ENCODE peak calls at places on chromosome 16, in ten cellular contexts. O is uterus, B is LNCaP clone FGC, G is tibial nerve, N is sigmoid colon, I is GM12864, V is thoracic aorta, X is stomach, T is osteoblast, F is gastrocnemius medialis. M is an unnamed sample.

GRCh38 chr16:17271687-17272086 is 199.1 kb downstream of the XYLT1 start:
- DNase-seq in X (peak), O (no peak), I (no peak), G (peak), F (no peak), V (peak), T (no peak), B (no peak), N (no peak), M (no peak)

GRCh38 chr16:47574091-47575054 is 113.2 kb downstream of the PHKB start:
- DNase-seq in B (peak), V (no peak), O (no peak), T (peak), G (no peak), I (no peak), X (no peak), F (no peak), N (no peak), M (no peak)

GRCh38 chr16:65062736-65063583 is 58.9 kb downstream of the CDH11 start:
- DNase-seq in G (no peak), F (no peak), T (no peak), X (no peak), N (no peak), V (no peak), B (no peak), O (no peak), I (no peak), M (no peak)

GRCh38 chr16:3458278-3458851 is 14.9 kb downstream of the NAA60 start:
- DNase-seq in F (no peak), X (no peak), G (no peak), T (peak), N (no peak), I (no peak), B (no peak), V (no peak), O (no peak), M (no peak)

GRCh38 chr16:89019511-89019910 is 42.5 kb upstream of the CBFA2T3 start:
- DNase-seq in B (no peak), O (no peak), V (no peak), N (peak), T (peak), I (no peak), X (no peak), F (no peak), G (no peak), M (no peak)

GRCh38 chr16:30011505-30012480 is 966 bp upstream of the DOC2A start:
- DNase-seq in F (no peak), G (no peak), V (no peak), N (no peak), B (no peak), T (peak), O (no peak), X (no peak), I (no peak), M (no peak)

GRCh38 chr16:17446661-17447060 is 24.1 kb downstream of the XYLT1 start:
- DNase-seq in G (no peak), O (no peak), B (no peak), N (no peak), T (no peak), X (no peak), I (no peak), F (no peak), V (no peak), M (no peak)

GRCh38 chr16:28845173-28846079 is 722 bp downstream of the TUFM start:
- DNase-seq in F (no peak), G (no peak), V (no peak), N (no peak), I (peak), O (no peak), T (peak), X (peak), B (peak), M (no peak)

GRCh38 chr16:4411684-4412083 is 4.7 kb downstream of the CORO7 start:
- DNase-seq in T (peak), N (peak), O (peak), G (peak), X (no peak), F (no peak), V (no peak), B (no peak), I (no peak), M (no peak)

GRCh38 chr16:81515281-81515680 is 70.7 kb downstream of the CMIP start:
- DNase-seq in N (no peak), B (no peak), O (no peak), G (no peak), T (peak), X (no peak), F (no peak), V (no peak), I (no peak), M (no peak)

GRCh38 chr16:84916850-84917249 is 94.5 kb downstream of the ZDHHC7 start:
- DNase-seq in B (no peak), X (no peak), T (no peak), O (no peak), G (no peak), I (no peak), F (no peak), V (no peak), N (no peak), M (no peak)

GRCh38 chr16:84914273-84914672 is 94.5 kb downstream of the CRISPLD2 start:
- DNase-seq in B (peak), V (no peak), I (no peak), X (no peak), T (no peak), G (no peak), F (peak), N (peak), O (peak), M (no peak)

GRCh38 chr16:84911490-84912216 is 91.9 kb downstream of the CRISPLD2 start:
- DNase-seq in T (no peak), B (no peak), G (no peak), O (no peak), V (no peak), F (no peak), X (no peak), I (no peak), N (no peak), M (no peak)

GRCh38 chr16:84916156-84916555 is 95.2 kb downstream of the ZDHHC7 start:
- DNase-seq in F (no peak), I (no peak), N (no peak), O (no peak), B (no peak), T (no peak), V (no peak), X (no peak), G (no peak), M (no peak)

GRCh38 chr16:84913315-84913714 is 93.5 kb downstream of the CRISPLD2 start:
- DNase-seq in T (no peak), V (no peak), F (peak), O (peak), B (peak), N (peak), I (no peak), X (no peak), G (peak), M (no peak)
- H3K4me3 ChIP-seq in T (no peak), V (no peak), F (no peak), O (no peak), B (no peak), N (no peak), I (no peak), X (no peak), G (no peak), M (no peak)

DNA sequence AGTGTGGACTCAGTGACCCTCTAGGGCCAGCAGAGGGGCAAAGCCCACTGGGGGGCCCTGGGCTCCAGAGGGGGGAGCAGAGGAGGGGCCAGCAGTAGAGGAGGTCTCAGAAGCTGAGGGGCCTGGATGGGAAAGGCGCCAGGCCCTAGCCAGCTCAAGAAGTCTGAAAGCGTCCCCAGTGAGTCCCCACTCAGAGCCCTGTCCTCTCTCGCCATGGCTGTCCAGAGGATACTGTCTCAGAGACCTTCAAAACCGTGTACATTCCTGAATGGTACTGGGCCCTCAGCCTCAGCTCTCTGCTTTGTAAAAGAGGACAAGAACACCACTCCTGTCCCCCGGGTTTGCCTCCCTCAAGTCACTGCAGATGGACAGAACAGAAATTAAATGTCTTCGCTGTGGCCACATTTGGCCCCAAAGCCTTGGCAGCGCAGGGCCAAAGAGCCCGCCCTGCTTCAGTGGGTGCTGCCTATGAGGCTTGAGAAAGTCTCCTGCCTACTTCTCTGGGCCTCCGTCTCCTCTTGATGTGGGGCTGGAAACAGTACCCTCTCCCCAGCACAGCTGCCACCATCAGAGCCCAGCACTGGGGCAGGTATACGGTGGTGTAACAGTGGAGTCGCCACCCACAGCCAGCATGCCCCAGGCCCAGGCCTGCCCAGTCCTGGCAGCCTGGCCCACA is 3.6 kb upstream of the TPPP3 start:
- DNase-seq in X (no peak), B (no peak), V (no peak), F (no peak), O (no peak), I (no peak), G (no peak), T (peak), N (no peak), M (no peak)
- TF ChIP-seq CTCF in X (no peak), B (no peak), V (no peak), F (no peak), O (no peak), I (no peak), G (no peak), T (no peak), N (no peak), M (no peak)

DNA sequence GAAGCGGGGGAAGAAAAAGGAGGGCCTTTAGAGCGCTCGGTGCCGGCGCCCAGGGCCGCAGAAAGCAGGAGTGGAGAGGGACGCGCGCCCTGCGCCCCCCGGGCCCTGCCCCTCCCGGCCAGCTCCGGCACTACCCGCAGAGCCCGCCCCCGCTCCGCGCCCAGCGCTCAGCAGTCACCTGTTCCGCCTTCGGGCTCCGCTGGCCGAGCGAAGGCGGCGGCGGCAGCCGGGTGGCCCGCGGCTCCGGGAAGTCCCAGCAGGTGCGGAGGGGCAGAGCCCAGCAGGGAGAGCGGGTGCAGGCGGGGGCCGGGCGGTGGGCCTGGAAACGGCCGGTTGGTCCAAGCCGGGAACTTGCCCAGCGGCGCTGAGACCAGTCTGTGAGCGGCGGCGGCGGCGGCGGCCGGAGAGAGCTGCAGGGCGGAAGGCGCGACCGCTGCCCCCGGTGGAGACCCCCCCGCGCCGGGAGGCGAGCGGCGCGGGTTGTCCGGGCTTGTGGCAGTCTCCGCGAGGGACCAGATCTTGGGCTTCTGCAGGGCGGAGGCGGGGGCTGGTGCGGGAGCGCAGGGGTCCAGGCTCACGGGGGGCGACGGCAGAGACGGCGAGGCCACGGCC is 2.2 kb downstream of the IRX3 start:
- DNase-seq in N (no peak), F (no peak), X (peak), B (no peak), I (no peak), V (no peak), O (no peak), T (peak), G (no peak), M (no peak)
- H3K4me3 ChIP-seq in N (no peak), F (peak), X (peak), B (no peak), I (no peak), V (peak), O (no peak), T (peak), G (no peak), M (peak)

DNA sequence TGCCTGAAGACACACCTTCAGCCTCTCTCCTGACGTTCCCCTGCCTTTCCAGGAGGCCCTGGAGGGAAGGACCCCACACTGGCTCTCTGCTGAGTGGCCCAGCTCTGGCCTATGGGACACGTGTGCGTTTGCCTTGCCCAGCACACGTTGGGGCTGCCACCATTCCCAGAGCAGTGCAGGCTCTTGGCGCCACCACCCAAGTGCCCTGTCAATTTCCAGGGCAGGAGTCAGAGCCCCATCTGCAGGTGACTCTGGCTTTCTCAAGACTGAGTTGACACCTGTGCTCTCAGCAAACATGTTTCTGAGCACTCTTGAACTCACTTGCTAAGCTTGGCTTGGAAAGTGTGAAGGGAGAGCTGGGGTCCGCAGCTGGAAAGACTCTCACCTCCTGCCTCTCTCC is 4.7 kb upstream of the IRF8 start:
- DNase-seq in G (no peak), N (no peak), I (no peak), O (no peak), X (no peak), T (no peak), V (no peak), F (no peak), B (peak), M (no peak)
- TF ChIP-seq CTCF in G (no peak), N (no peak), I (peak), O (no peak), X (no peak), T (no peak), V (no peak), F (no peak), B (peak), M (no peak)

DNA sequence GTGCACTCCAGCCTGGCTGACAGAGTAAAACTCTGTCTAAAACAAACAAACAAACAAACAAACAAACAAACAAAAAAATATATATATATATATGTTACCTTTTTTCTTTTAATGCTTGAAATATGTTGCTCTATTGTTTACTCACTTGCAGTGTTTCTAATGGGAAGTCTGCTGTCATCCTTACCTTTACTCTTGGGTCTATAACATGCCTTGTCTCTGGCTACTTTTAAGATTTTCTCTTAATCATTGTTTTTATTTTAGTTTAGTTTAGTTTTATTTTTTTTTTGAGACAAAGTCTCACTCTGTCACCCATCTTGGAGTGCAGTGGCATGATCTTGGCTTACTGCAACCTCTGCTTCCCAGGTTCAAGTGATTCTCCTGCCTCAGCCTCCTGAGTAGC is 16.1 kb upstream of the TNRC6A start:
- DNase-seq in F (no peak), I (no peak), B (no peak), V (no peak), T (no peak), O (no peak), N (no peak), G (no peak), X (no peak), M (no peak)
- H3K4me3 ChIP-seq in F (no peak), I (no peak), B (no peak), V (no peak), T (no peak), O (no peak), N (no peak), G (no peak), X (no peak), M (no peak)

GRCh38 chr16:79173101-79173500 is 427.4 kb downstream of the MAF start:
- DNase-seq in X (no peak), V (no peak), G (no peak), I (no peak), B (no peak), T (no peak), F (no peak), N (no peak), O (no peak), M (no peak)
- TF ChIP-seq CTCF in X (no peak), V (no peak), G (no peak), I (no peak), B (no peak), T (no peak), F (no peak), N (no peak), O (no peak), M (no peak)

DNA sequence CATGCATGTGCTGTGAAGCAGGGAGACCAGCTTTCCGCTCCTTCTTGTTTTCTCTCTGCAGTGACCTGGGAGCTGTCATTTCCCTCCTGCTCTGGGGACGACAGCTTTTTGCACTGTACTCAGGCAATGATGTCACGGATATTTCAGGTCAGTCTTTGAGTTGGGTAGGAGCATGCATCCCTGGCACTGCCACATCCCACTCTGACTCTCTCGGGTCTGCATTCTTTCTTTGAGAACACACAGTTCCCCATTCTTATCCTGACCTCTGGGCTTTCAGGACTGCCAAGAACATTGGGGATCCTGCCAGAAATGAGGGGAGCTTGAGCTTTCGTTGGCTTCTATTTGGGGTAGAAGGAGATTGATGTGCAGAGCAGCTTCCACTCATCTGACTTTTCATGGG is 10.8 kb downstream of the HPR start:
- DNase-seq in I (no peak), O (no peak), F (no peak), G (no peak), X (peak), B (no peak), V (peak), T (no peak), N (no peak), M (no peak)
- H3K4me3 ChIP-seq in I (no peak), O (no peak), F (no peak), G (no peak), X (no peak), B (no peak), V (peak), T (no peak), N (no peak), M (no peak)

GRCh38 chr16:68364601-68364998 is 53.8 kb downstream of the PRMT7 start:
- DNase-seq in G (no peak), X (no peak), O (no peak), B (no peak), I (no peak), T (no peak), N (no peak), F (no peak), V (no peak), M (no peak)
- TF ChIP-seq CTCF in G (no peak), X (no peak), O (no peak), B (no peak), I (peak), T (peak), N (no peak), F (no peak), V (no peak), M (no peak)

GRCh38 chr16:23506606-23506994 is 3.7 kb downstream of the GGA2 start:
- DNase-seq in G (no peak), T (no peak), I (no peak), X (no peak), F (no peak), B (no peak), N (no peak), O (no peak), V (no peak), M (no peak)

GRCh38 chr16:23504453-23505179 is 5.7 kb downstream of the GGA2 start:
- DNase-seq in O (peak), N (peak), F (peak), T (peak), V (peak), G (no peak), B (no peak), X (peak), I (peak), M (peak)

GRCh38 chr16:23504076-23504452 is 6.2 kb downstream of the GGA2 start:
- DNase-seq in O (peak), N (no peak), T (peak), V (no peak), I (no peak), G (no peak), B (peak), F (peak), X (no peak), M (no peak)

GRCh38 chr16:23505942-23506605 is 4.2 kb downstream of the GGA2 start:
- DNase-seq in X (no peak), F (no peak), N (no peak), O (no peak), T (no peak), B (no peak), V (no peak), G (no peak), I (no peak), M (no peak)

DNA sequence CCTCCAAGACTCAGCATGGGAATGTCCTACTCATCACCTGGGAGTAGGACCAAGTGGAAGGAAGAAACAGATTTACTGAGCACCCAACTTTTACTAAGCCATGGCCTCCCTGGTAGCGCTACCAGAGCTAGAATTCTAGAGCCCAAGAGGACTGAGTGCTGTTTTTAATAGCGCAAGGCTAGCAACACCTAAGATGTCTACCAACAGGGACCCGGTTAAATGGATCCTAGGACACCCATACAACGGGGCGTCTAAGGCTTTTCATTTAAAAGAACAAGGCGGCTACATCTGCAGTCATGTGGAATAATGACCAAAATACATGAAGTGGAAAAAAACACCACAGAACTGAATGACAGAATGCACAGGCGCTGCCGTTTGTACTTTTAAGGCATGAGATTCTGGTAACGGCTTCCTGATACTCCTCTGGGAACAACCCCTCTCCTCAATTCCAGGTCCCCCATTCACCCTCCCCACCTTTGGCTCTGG is 5.1 kb downstream of the GGA2 start:
- DNase-seq in B (no peak), X (no peak), G (no peak), O (no peak), F (no peak), T (peak), N (no peak), I (no peak), V (no peak), M (no peak)
- H3K4me3 ChIP-seq in B (no peak), X (no peak), G (no peak), O (no peak), F (no peak), T (peak), N (no peak), I (peak), V (no peak), M (no peak)

M was measured in AG04449.